ENCODE peak calls at places on chromosome 18, in five cellular contexts. P is T-helper 17 cell; M is HuH-7.5; G is natural killer cell treated with Interleukin-12 subunit alpha and Interleukin-12 subunit beta and Interleukin-15 and Interleukin-18, amount 100 ng/mL, for 72 hours; A is AG09309. I is an unnamed sample.

GRCh38 chr18:62327977-62328376 is 2.9 kb downstream of the TNFRSF11A start:
- DNase-seq in A (no peak), M (no peak), G (no peak), P (no peak), I (no peak)

GRCh38 chr18:50866765-50867164 is 12.2 kb upstream of the ME2 start:
- DNase-seq in G (no peak), P (no peak), M (no peak), A (no peak), I (no peak)

GRCh38 chr18:70188113-70188512 is 17.4 kb downstream of the RTTN start:
- DNase-seq in G (no peak), M (no peak), A (no peak), P (no peak), I (no peak)

GRCh38 chr18:74468547-74469014 is 11.5 kb upstream of the DIPK1C start:
- DNase-seq in A (no peak), P (no peak), M (no peak), G (no peak), I (no peak)

GRCh38 chr18:51025512-51025911 is 4.5 kb upstream of the SMAD4 start:
- DNase-seq in M (no peak), A (no peak), G (no peak), P (no peak), I (no peak)

GRCh38 chr18:22417496-22418188 is at the start of gene CTAGE1:
- DNase-seq in G (no peak), A (no peak), P (no peak), M (no peak), I (no peak)

GRCh38 chr18:35920623-35921022 is 51.9 kb upstream of the RMP24 start:
- DNase-seq in A (no peak), P (no peak), G (no peak), M (no peak), I (no peak)

GRCh38 chr18:57430983-57431382 is 4.2 kb upstream of the ONECUT2 start:
- DNase-seq in M (no peak), A (no peak), P (no peak), G (no peak), I (no peak)

GRCh38 chr18:6509417-6510198 is 94.9 kb upstream of the L3MBTL4 start:
- DNase-seq in A (no peak), P (no peak), M (no peak), G (no peak), I (no peak)

GRCh38 chr18:70384181-70384790 is 95.4 kb downstream of the SOCS6 start:
- DNase-seq in G (no peak), A (peak; percentile 61), P (no peak), M (no peak), I (no peak)

GRCh38 chr18:6058941-6059340 is 163.6 kb upstream of the TMEM200C start:
- DNase-seq in A (peak; percentile 21), G (no peak), M (no peak), P (no peak), I (peak; percentile 53)

GRCh38 chr18:79139206-79139605 is 70.0 kb downstream of the ATP9B start:
- DNase-seq in A (no peak), P (no peak), G (no peak), M (no peak), I (no peak)

GRCh38 chr18:77132369-77133050 is at the start of gene MBP:
- DNase-seq in A (no peak), M (no peak), G (peak; percentile 79), P (peak; percentile 69), I (peak; percentile 64)

GRCh38 chr18:45562567-45563479 is 52.5 kb upstream of the SLC14A2 start:
- DNase-seq in P (no peak), G (no peak), A (no peak), M (no peak), I (peak; percentile 38)

GRCh38 chr18:34222025-34222395 is 2.7 kb downstream of the NOL4 start:
- DNase-seq in G (no peak), P (no peak), A (no peak), M (no peak), I (no peak)

GRCh38 chr18:80022613-80023012 is 11.6 kb upstream of the RBFA start:
- DNase-seq in G (no peak), M (no peak), P (no peak), A (no peak), I (no peak)

GRCh38 chr18:56645415-56646016 is 5.6 kb upstream of the WDR7 start:
- DNase-seq in G (no peak), P (no peak), A (no peak), M (no peak), I (no peak)

GRCh38 chr18:25842665-25843064 is 247.7 kb downstream of the SS18 start:
- DNase-seq in M (no peak), P (no peak), A (no peak), G (no peak), I (no peak)

GRCh38 chr18:3919396-3920061 is 469.6 kb downstream of the TGIF1 start:
- DNase-seq in G (no peak), P (no peak), A (no peak), M (no peak), I (no peak)

GRCh38 chr18:10715791-10716190 is 190.0 kb downstream of the NAPG start:
- DNase-seq in M (no peak), P (no peak), A (peak; percentile 72), G (no peak), I (peak; percentile 64)

GRCh38 chr18:8982416-8983183 is 119.9 kb upstream of the NDUFV2 start:
- DNase-seq in A (peak; percentile 82), M (peak; percentile 40), P (no peak), G (no peak), I (no peak)